ENCODE peak calls at places on chromosomes 7 and 10, in eight cellular contexts. O, J, F, L, H, B, Z and Y are unnamed samples.

GRCh38 chr7:127287133-127287532 is 34.4 kb upstream of the GRM8 start:
- DNase-seq in O (no peak), J (no peak), F (no peak), L (no peak), H (no peak), B (no peak), Z (no peak), Y (no peak)

GRCh38 chr7:116177009-116177408 is 33.3 kb upstream of the TES start:
- DNase-seq in O (no peak), J (peak; percentile 74), F (no peak), L (no peak), H (no peak), B (no peak), Z (no peak), Y (no peak)

GRCh38 chr7:133235212-133235883 is 17.5 kb upstream of the EXOC4 start:
- DNase-seq in O (no peak), J (no peak), F (no peak), L (peak; percentile 7), H (no peak), B (no peak), Z (no peak), Y (no peak)

GRCh38 chr10:91410638-91411367 is 659 bp downstream of the HECTD2 start:
- DNase-seq in O (no peak), J (no peak), F (peak; percentile 10), L (peak; percentile 20), H (no peak), B (no peak), Z (no peak), Y (peak; percentile 18)

GRCh38 chr10:122551450-122551849 is 9.1 kb upstream of the DMBT1 start:
- DNase-seq in O (peak; percentile 27), J (no peak), F (no peak), L (peak; percentile 44), H (no peak), B (peak; percentile 56), Z (peak; percentile 20), Y (no peak)

GRCh38 chr7:137109966-137110930 is 233.3 kb downstream of the PTN start:
- DNase-seq in O (no peak), J (no peak), F (peak; percentile 41), L (no peak), H (no peak), B (no peak), Z (no peak), Y (no peak)

GRCh38 chr10:34607894-34608293 is 207.2 kb downstream of the PARD3 start:
- DNase-seq in O (no peak), J (no peak), F (no peak), L (no peak), H (no peak), B (no peak), Z (no peak), Y (no peak)

GRCh38 chr7:31443457-31443856 is 70.4 kb upstream of the ITPRID1 start:
- DNase-seq in O (no peak), J (peak; percentile 0), F (no peak), L (no peak), H (no peak), B (peak; percentile 59), Z (no peak), Y (no peak)

GRCh38 chr10:112526906-112527305 is 79.9 kb downstream of the VTI1A start:
- DNase-seq in O (no peak), J (no peak), F (no peak), L (no peak), H (no peak), B (no peak), Z (no peak), Y (no peak)

GRCh38 chr10:87635498-87636312 is 24.0 kb upstream of the PAPSS2 start:
- DNase-seq in O (no peak), J (peak; percentile 27), F (peak; percentile 82), L (no peak), H (no peak), B (peak; percentile 60), Z (no peak), Y (no peak)

GRCh38 chr10:121732676-121733445 is 134.6 kb upstream of the FGFR2 start:
- DNase-seq in O (no peak), J (no peak), F (no peak), L (no peak), H (no peak), B (no peak), Z (no peak), Y (peak; percentile 40)

GRCh38 chr7:28360739-28361138 is 51.6 kb upstream of the CREB5 start:
- DNase-seq in O (no peak), J (no peak), F (no peak), L (no peak), H (no peak), B (no peak), Z (no peak), Y (no peak)

GRCh38 chr10:122435212-122435827 is 19.1 kb upstream of the ARMS2 start:
- DNase-seq in O (peak; percentile 19), J (peak; percentile 17), F (peak; percentile 26), L (no peak), H (no peak), B (no peak), Z (no peak), Y (no peak)

GRCh38 chr7:36208997-36209813 is 56.2 kb downstream of the EEPD1 start:
- DNase-seq in O (no peak), J (no peak), F (no peak), L (no peak), H (no peak), B (no peak), Z (no peak), Y (no peak)

GRCh38 chr10:112953075-112953501 is 3.0 kb downstream of the TCF7L2 start:
- DNase-seq in O (no peak), J (no peak), F (no peak), L (peak; percentile 38), H (peak; percentile 27), B (no peak), Z (peak; percentile 55), Y (peak; percentile 50)

GRCh38 chr7:51367614-51367968 is 51.0 kb upstream of the COBL start:
- DNase-seq in O (no peak), J (no peak), F (no peak), L (no peak), H (no peak), B (no peak), Z (no peak), Y (no peak)

GRCh38 chr7:51366930-51367613 is 50.5 kb upstream of the COBL start:
- DNase-seq in O (no peak), J (peak; percentile 1), F (no peak), L (peak; percentile 30), H (peak; percentile 36), B (peak; percentile 54), Z (peak; percentile 26), Y (peak; percentile 39)

GRCh38 chr7:51366172-51366728 is 49.6 kb upstream of the COBL start:
- DNase-seq in O (no peak), J (no peak), F (no peak), L (no peak), H (no peak), B (no peak), Z (no peak), Y (no peak)

GRCh38 chr7:51374936-51375335 is 58.3 kb upstream of the COBL start:
- DNase-seq in O (no peak), J (no peak), F (no peak), L (no peak), H (no peak), B (no peak), Z (no peak), Y (no peak)

GRCh38 chr7:51369746-51370145 is 53.1 kb upstream of the COBL start:
- DNase-seq in O (no peak), J (no peak), F (no peak), L (no peak), H (peak; percentile 4), B (no peak), Z (no peak), Y (no peak)
- TF ChIP-seq CTCF in O (no peak), J (peak; percentile 4), F (no peak), L (peak; percentile 36), H (peak; percentile 65), B (no peak), Z (peak; percentile 19), Y (peak; percentile 49)

GRCh38 chr7:118803-119376 is 73.5 kb upstream of the FAM20C start:
- DNase-seq in O (no peak), J (no peak), F (no peak), L (no peak), H (no peak), B (no peak), Z (no peak), Y (no peak)
- TF ChIP-seq CTCF in O (no peak), J (no peak), F (no peak), L (no peak), H (no peak), B (no peak), Z (no peak), Y (no peak)

GRCh38 chr7:3207387-3207786 is 93.7 kb upstream of the SDK1 start:
- DNase-seq in O (no peak), J (no peak), F (no peak), L (no peak), H (no peak), B (no peak), Z (no peak), Y (no peak)

GRCh38 chr7:3214090-3214413 is 87.0 kb upstream of the SDK1 start:
- DNase-seq in O (no peak), J (no peak), F (no peak), L (no peak), H (no peak), B (no peak), Z (no peak), Y (no peak)

GRCh38 chr7:3206101-3206500 is 95.0 kb upstream of the SDK1 start:
- DNase-seq in O (no peak), J (no peak), F (no peak), L (no peak), H (no peak), B (no peak), Z (no peak), Y (no peak)

GRCh38 chr7:3206771-3207191 is 94.3 kb upstream of the SDK1 start:
- DNase-seq in O (no peak), J (no peak), F (no peak), L (no peak), H (no peak), B (no peak), Z (no peak), Y (no peak)

DNA sequence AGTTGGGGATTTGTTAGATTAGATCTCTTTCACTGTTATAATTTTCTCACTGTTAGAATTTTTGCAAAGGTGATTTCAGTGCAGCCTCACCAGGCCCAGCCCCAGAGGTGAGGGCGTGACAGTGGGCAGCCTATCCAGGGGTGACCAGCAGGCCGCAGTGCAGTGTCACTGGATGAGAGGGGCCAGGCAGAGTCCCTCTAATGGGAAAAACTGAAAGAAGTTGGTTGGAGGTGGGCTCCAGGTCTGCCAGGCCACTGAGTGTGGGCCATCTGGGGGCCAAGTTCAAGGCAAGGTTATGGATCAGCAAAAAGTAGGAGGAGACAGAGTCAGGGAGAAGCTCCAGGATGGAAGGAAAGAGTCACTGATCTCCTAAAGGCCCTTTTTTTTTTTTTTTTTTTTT is 90.5 kb upstream of the SDK1 start:
- DNase-seq in O (no peak), J (no peak), F (no peak), L (no peak), H (no peak), B (no peak), Z (no peak), Y (no peak)
- TF ChIP-seq CTCF in O (no peak), J (no peak), F (no peak), L (no peak), H (no peak), B (no peak), Z (no peak), Y (no peak)

DNA sequence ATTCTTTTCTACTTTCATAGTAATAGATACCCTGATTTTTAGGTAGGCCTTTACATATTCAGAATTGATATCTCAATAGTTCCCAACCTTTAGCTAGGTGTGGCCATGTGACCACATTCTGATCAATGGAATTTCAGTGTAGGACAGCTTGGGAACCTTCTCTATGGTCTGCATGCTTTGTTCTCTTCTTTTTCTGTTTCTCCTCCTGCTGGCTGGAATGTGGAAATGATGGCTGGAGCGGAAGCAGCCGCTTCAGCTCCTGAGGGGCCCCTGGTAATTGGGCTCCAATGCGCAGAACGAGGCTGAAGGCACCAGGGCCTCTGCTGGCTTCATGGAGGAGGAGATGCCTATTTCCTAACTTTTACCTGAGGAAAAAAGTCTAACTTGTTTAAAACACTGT is 152.6 kb downstream of the ZMYND11 start:
- DNase-seq in O (no peak), J (no peak), F (no peak), L (no peak), H (no peak), B (no peak), Z (no peak), Y (no peak)
- TF ChIP-seq CTCF in O (no peak), J (peak; percentile 32), F (peak; percentile 20), L (no peak), H (peak; percentile 52), B (no peak), Z (no peak), Y (no peak)